ENCODE peak calls at places on chromosomes 2 and 18, in four cellular contexts. K is K562, J is HepG2, Z is GM12878. U is an unnamed sample.

GRCh38 chr2:230913406-230913805 is 11.6 kb downstream of the GPR55 start:
- DNase-seq in K (peak; percentile 62), J (peak; percentile 40), Z (no peak), U (no peak)

GRCh38 chr2:20619624-20620024 is 31.3 kb downstream of the HS1BP3 start:
- DNase-seq in K (no peak), J (no peak), Z (no peak), U (no peak)

GRCh38 chr2:33069894-33070651 is 123.3 kb downstream of the LTBP1 start:
- DNase-seq in K (peak; percentile 47), J (peak; percentile 48), Z (no peak), U (no peak)

GRCh38 chr2:41963661-41964525 is 83.9 kb upstream of the PKDCC start:
- DNase-seq in K (no peak), J (peak; percentile 32), Z (no peak), U (peak; percentile 49)

GRCh38 chr18:55465313-55465712 is 122.7 kb downstream of the TCF4 start:
- DNase-seq in K (no peak), J (no peak), Z (no peak), U (no peak)

GRCh38 chr18:54910161-54910919 is 48.9 kb downstream of the CCDC68 start:
- DNase-seq in K (no peak), J (no peak), Z (no peak), U (no peak)

GRCh38 chr18:7617738-7618422 is 50.8 kb downstream of the PTPRM start:
- DNase-seq in K (no peak), J (no peak), Z (no peak), U (no peak)

GRCh38 chr2:219835493-219835892 is 208.1 kb downstream of the SLC4A3 start:
- DNase-seq in K (no peak), J (no peak), Z (no peak), U (no peak)

GRCh38 chr2:37621199-37621598 is 50.2 kb downstream of the CDC42EP3 start:
- DNase-seq in K (no peak), J (no peak), Z (no peak), U (no peak)

GRCh38 chr2:171244466-171244969 is 83.8 kb upstream of the TLK1 start:
- DNase-seq in K (no peak), J (no peak), Z (no peak), U (no peak)

GRCh38 chr18:37565138-37565984 is at the start of gene CELF4:
- DNase-seq in K (no peak), J (no peak), Z (no peak), U (peak; percentile 40)

GRCh38 chr2:109129356-109129920 is 433 bp downstream of the SH3RF3 start:
- DNase-seq in K (no peak), J (no peak), Z (no peak), U (peak; percentile 25)

GRCh38 chr2:145058457-145058856 is 538.5 kb upstream of the ZEB2 start:
- DNase-seq in K (no peak), J (no peak), Z (no peak), U (no peak)

GRCh38 chr2:20669609-20670314 is 2.8 kb downstream of the GDF7 start:
- DNase-seq in K (no peak), J (no peak), Z (no peak), U (no peak)

GRCh38 chr2:237433920-237434319 is 20.0 kb upstream of the COL6A3 start:
- DNase-seq in K (no peak), J (no peak), Z (no peak), U (no peak)

GRCh38 chr18:65938592-65939372 is 188.0 kb downstream of the CDH7 start:
- DNase-seq in K (peak; percentile 1), J (peak; percentile 34), Z (peak; percentile 5), U (peak; percentile 64)

GRCh38 chr2:85560812-85561279 is 447 bp downstream of the GGCX start:
- DNase-seq in K (no peak), J (no peak), Z (no peak), U (no peak)

GRCh38 chr2:121475811-121476571 is 54.7 kb upstream of the RNU4ATAC start:
- DNase-seq in K (peak; percentile 18), J (peak; percentile 21), Z (no peak), U (no peak)

GRCh38 chr2:127566139-127566417 is 30.6 kb downstream of the MYO7B start:
- DNase-seq in K (no peak), J (no peak), Z (no peak), U (no peak)

GRCh38 chr2:168787098-168787781 is 15.2 kb upstream of the NOSTRIN start:
- DNase-seq in K (no peak), J (no peak), Z (no peak), U (no peak)

GRCh38 chr18:48602759-48603390 is 64.0 kb downstream of the CTIF start:
- DNase-seq in K (no peak), J (no peak), Z (no peak), U (no peak)

GRCh38 chr2:232339121-232340081 is 39.1 kb upstream of the ALPP start:
- DNase-seq in K (no peak), J (no peak), Z (no peak), U (peak; percentile 76)

GRCh38 chr2:232335859-232336215 is 42.7 kb upstream of the ALPP start:
- DNase-seq in K (no peak), J (no peak), Z (no peak), U (no peak)

GRCh38 chr2:232336241-232336736 is 42.3 kb upstream of the ALPP start:
- DNase-seq in K (no peak), J (no peak), Z (no peak), U (no peak)

GRCh38 chr2:232338759-232339106 is 39.8 kb upstream of the ALPP start:
- DNase-seq in K (no peak), J (no peak), Z (no peak), U (peak; percentile 11)

DNA sequence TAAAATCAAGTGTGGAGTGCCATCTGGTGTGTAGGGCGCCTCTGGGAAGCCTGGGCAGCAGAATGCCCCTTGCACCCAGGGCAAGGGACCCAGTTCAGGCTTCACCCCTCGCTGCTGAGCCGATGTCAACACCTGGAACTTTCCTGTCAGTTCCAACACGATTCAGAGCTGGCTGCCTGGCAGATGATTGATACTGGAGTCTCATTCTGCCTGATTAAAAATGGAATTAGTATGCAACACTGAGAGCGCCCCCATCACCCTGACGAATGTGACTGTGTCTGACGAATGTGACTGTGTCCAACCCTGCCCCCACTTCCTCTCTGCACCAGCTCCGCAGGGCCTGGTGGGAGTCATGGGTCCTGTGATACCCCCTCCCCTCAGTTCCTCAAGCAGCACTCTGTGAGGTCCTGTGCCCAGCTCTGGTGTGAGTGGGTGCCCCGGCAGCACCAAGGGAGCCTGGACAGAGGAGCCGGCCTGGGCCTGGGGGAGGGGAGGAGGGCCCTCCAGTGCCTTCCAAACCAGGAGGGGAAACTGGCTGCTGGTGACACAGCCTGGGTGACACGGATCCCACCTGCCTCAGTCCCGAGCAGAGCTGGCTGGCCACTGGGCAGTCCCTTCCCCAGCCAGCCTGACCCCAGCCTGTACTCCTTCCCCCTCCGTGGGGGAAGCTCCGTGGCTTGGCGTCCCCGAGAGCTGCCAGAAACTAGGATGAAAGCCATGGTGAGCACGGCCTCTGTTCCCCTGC is 41.4 kb upstream of the ALPP start:
- DNase-seq in K (no peak), J (no peak), Z (no peak), U (peak; percentile 6)
- TF ChIP-seq MAX in K (no peak), J (no peak), Z (no peak), U (no peak)

GRCh38 chr2:71276311-71277158 is 49.6 kb upstream of the PAIP2B start:
- DNase-seq in K (peak; percentile 92), J (peak; percentile 48), Z (peak; percentile 45), U (peak; percentile 98)
- TF ChIP-seq ATF2 in K (no peak), J (peak; percentile 34), Z (no peak), U (no peak)

GRCh38 chr2:101518470-101519172 is 43.7 kb upstream of the RFX8 start:
- DNase-seq in K (peak; percentile 32), J (peak; percentile 78), Z (no peak), U (peak; percentile 46)
- TF ChIP-seq ESRRA in K (no peak), J (no peak), Z (no peak), U (no peak)

DNA sequence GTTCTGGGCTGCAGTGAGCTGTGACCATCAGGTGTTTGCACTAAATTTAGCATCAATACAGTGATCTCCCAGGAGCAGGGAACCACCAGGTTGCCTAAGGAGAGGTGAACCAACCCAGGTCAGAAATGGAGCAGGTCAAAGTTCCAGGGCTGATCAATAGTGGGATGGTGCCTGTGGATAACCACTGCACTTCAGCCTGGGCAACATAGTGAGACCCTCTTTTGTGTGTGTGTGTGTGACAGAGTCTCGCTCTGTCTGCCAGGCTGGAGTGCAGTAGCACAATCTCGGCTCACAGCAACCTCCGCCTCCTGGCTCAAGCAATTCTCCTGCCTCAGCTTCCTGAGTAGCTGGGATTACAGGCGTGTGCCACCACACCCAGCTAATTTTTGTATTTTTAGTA is 163.7 kb upstream of the SERTAD2 start:
- DNase-seq in K (no peak), J (no peak), Z (no peak), U (no peak)
- TF ChIP-seq MAX in K (no peak), J (no peak), Z (no peak), U (no peak)

GRCh38 chr2:188983427-188984101 is 9.4 kb downstream of the COL3A1 start:
- DNase-seq in K (no peak), J (peak; percentile 41), Z (no peak), U (no peak)
- TF ChIP-seq ATF2 in K (no peak), J (no peak), Z (no peak), U (no peak)

DNA sequence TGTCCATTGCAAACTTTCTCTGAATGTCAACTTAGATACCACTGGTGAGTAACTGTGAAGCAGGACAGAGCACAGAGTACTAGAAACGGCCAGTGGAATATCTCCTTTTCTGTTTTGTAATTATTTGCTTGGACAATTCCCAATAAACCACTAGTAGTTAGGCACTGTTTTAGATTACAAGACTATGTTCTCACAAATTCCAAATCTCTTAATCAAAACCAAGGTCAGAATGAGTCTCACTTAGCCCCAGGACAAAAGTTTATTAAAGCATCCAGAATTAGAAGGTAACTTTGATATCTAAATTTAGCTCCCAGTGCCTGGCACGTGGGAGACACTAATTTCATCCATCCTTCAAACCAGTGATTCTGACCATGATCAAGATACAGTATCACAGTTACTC is 89.0 kb downstream of the ZNF521 start:
- DNase-seq in K (no peak), J (no peak), Z (no peak), U (no peak)
- TF ChIP-seq ESRRA in K (no peak), J (no peak), Z (no peak), U (no peak)

GRCh38 chr18:26190506-26190905 is 35.7 kb upstream of the TAF4B start:
- DNase-seq in K (no peak), J (no peak), Z (peak; percentile 74), U (no peak)
- TF ChIP-seq MAX in K (no peak), J (no peak), Z (no peak), U (no peak)

DNA sequence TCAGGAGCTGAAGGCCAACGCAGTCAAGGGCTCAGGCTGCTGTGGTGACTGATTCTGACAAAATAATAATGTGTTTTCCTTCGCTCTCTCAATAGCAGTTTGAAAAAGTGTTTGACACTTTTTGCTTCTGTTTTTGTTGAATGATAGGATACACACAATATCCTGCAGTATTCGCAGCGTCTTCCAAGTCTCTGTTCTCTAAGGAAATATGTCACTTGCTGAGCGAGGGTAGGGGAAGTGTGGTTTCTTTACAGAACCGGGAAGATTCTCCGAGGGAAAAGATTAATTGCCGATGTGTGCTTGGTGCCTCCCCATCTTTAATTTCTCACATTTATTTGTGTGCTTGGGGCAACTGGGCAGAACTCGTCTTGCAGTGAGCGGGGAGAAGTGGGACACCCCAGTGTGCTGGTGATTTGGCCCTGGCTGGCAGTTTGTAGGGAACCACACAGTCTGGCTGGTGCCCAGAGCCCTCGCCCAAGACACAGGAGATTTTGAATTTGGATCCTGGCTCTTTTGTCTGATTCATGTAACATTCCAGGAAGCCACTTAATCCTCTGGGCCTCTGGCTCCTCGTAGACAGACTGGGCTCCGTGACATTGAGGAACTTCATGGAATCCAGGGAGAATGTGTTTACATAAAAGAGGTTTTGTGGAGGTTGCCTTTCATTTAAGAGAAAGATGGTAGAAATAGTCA is 169.4 kb downstream of the LDLRAD4 start:
- DNase-seq in K (no peak), J (no peak), Z (no peak), U (no peak)
- TF ChIP-seq ATF2 in K (no peak), J (no peak), Z (no peak), U (no peak)